ENCODE peak calls at places on chromosome 21, in ten cellular contexts. One of them, this sample, is unnamed.

GRCh38 chr21:41970099-41970391 is 16.2 kb upstream of the C2CD2 start:
- DNase-seq in AG10803: no peak
- DNase-seq in A549: no peak
- DNase-seq in BJ: no peak
- DNase-seq in B cell: no peak
- DNase-seq in astrocyte of the spinal cord: no peak
- DNase-seq in CD8-positive, alpha-beta T cell: no peak
- DNase-seq in lower lobe of right lung: no peak
- DNase-seq in mesothelial cell of epicardium: no peak
- DNase-seq in cardiac fibroblast: no peak
- DNase-seq in this sample: no peak

GRCh38 chr21:42473495-42474042 is 22.5 kb downstream of the RSPH1 start:
- DNase-seq in mesothelial cell of epicardium: no peak
- DNase-seq in B cell: no peak
- DNase-seq in astrocyte of the spinal cord: no peak
- DNase-seq in A549: no peak
- DNase-seq in AG10803: no peak
- DNase-seq in CD8-positive, alpha-beta T cell: no peak
- DNase-seq in lower lobe of right lung: no peak
- DNase-seq in cardiac fibroblast: no peak
- DNase-seq in BJ: no peak
- DNase-seq in this sample: no peak

GRCh38 chr21:41630249-41630648 is 122.3 kb upstream of the TMPRSS2 start:
- DNase-seq in mesothelial cell of epicardium: no peak
- DNase-seq in BJ: peak
- DNase-seq in B cell: no peak
- DNase-seq in astrocyte of the spinal cord: peak
- DNase-seq in AG10803: peak
- DNase-seq in CD8-positive, alpha-beta T cell: no peak
- DNase-seq in lower lobe of right lung: no peak
- DNase-seq in cardiac fibroblast: peak
- DNase-seq in A549: peak
- DNase-seq in this sample: no peak

GRCh38 chr21:44337941-44338895 is 972 bp downstream of the CFAP410 start:
- DNase-seq in BJ: no peak
- DNase-seq in mesothelial cell of epicardium: peak
- DNase-seq in B cell: no peak
- DNase-seq in astrocyte of the spinal cord: peak
- DNase-seq in AG10803: peak
- DNase-seq in A549: peak
- DNase-seq in cardiac fibroblast: peak
- DNase-seq in lower lobe of right lung: peak
- DNase-seq in CD8-positive, alpha-beta T cell: no peak
- DNase-seq in this sample: peak

GRCh38 chr21:41585199-41585994 is 77.4 kb upstream of the TMPRSS2 start:
- DNase-seq in B cell: no peak
- DNase-seq in BJ: no peak
- DNase-seq in CD8-positive, alpha-beta T cell: no peak
- DNase-seq in cardiac fibroblast: no peak
- DNase-seq in A549: no peak
- DNase-seq in mesothelial cell of epicardium: peak
- DNase-seq in astrocyte of the spinal cord: no peak
- DNase-seq in AG10803: no peak
- DNase-seq in lower lobe of right lung: no peak
- DNase-seq in this sample: no peak

GRCh38 chr21:32256873-32257620 is 21.8 kb downstream of the MIS18A start:
- DNase-seq in B cell: no peak
- DNase-seq in AG10803: peak
- DNase-seq in mesothelial cell of epicardium: peak
- DNase-seq in CD8-positive, alpha-beta T cell: no peak
- DNase-seq in BJ: peak
- DNase-seq in astrocyte of the spinal cord: peak
- DNase-seq in lower lobe of right lung: no peak
- DNase-seq in cardiac fibroblast: peak
- DNase-seq in A549: peak
- DNase-seq in this sample: no peak

GRCh38 chr21:37737497-37737896 is 178.8 kb downstream of the KCNJ6 start:
- DNase-seq in A549: no peak
- DNase-seq in BJ: no peak
- DNase-seq in lower lobe of right lung: no peak
- DNase-seq in B cell: no peak
- DNase-seq in cardiac fibroblast: no peak
- DNase-seq in astrocyte of the spinal cord: no peak
- DNase-seq in mesothelial cell of epicardium: no peak
- DNase-seq in CD8-positive, alpha-beta T cell: no peak
- DNase-seq in AG10803: no peak
- DNase-seq in this sample: no peak

GRCh38 chr21:36854391-36854790 is 112.1 kb downstream of the HLCS start:
- DNase-seq in CD8-positive, alpha-beta T cell: no peak
- DNase-seq in lower lobe of right lung: no peak
- DNase-seq in astrocyte of the spinal cord: peak
- DNase-seq in AG10803: no peak
- DNase-seq in A549: peak
- DNase-seq in B cell: no peak
- DNase-seq in cardiac fibroblast: peak
- DNase-seq in BJ: no peak
- DNase-seq in mesothelial cell of epicardium: no peak
- DNase-seq in this sample: peak

GRCh38 chr21:15894596-15894995 is 164.8 kb downstream of the USP25 start:
- DNase-seq in cardiac fibroblast: peak
- DNase-seq in astrocyte of the spinal cord: peak
- DNase-seq in AG10803: peak
- DNase-seq in A549: no peak
- DNase-seq in mesothelial cell of epicardium: no peak
- DNase-seq in CD8-positive, alpha-beta T cell: no peak
- DNase-seq in lower lobe of right lung: no peak
- DNase-seq in BJ: no peak
- DNase-seq in B cell: no peak
- DNase-seq in this sample: no peak

GRCh38 chr21:41477641-41478318 is 30.2 kb downstream of the TMPRSS2 start:
- DNase-seq in lower lobe of right lung: no peak
- DNase-seq in astrocyte of the spinal cord: peak
- DNase-seq in B cell: no peak
- DNase-seq in cardiac fibroblast: peak
- DNase-seq in AG10803: peak
- DNase-seq in CD8-positive, alpha-beta T cell: no peak
- DNase-seq in mesothelial cell of epicardium: no peak
- DNase-seq in BJ: no peak
- DNase-seq in A549: no peak
- DNase-seq in this sample: no peak

GRCh38 chr21:40809673-40810072 is 37.3 kb downstream of the DSCAM start:
- DNase-seq in CD8-positive, alpha-beta T cell: no peak
- DNase-seq in AG10803: no peak
- DNase-seq in astrocyte of the spinal cord: no peak
- DNase-seq in mesothelial cell of epicardium: no peak
- DNase-seq in A549: no peak
- DNase-seq in cardiac fibroblast: no peak
- DNase-seq in BJ: no peak
- DNase-seq in B cell: no peak
- DNase-seq in lower lobe of right lung: no peak
- DNase-seq in this sample: no peak

GRCh38 chr21:26965567-26966359 is 1.1 kb downstream of the ADAMTS5 start:
- DNase-seq in AG10803: peak
- DNase-seq in astrocyte of the spinal cord: no peak
- DNase-seq in mesothelial cell of epicardium: peak
- DNase-seq in CD8-positive, alpha-beta T cell: no peak
- DNase-seq in BJ: no peak
- DNase-seq in cardiac fibroblast: peak
- DNase-seq in B cell: no peak
- DNase-seq in A549: no peak
- DNase-seq in lower lobe of right lung: peak
- DNase-seq in this sample: peak

GRCh38 chr21:36834192-36834591 is 132.3 kb downstream of the HLCS start:
- DNase-seq in BJ: no peak
- DNase-seq in lower lobe of right lung: no peak
- DNase-seq in cardiac fibroblast: no peak
- DNase-seq in B cell: no peak
- DNase-seq in CD8-positive, alpha-beta T cell: no peak
- DNase-seq in mesothelial cell of epicardium: no peak
- DNase-seq in astrocyte of the spinal cord: no peak
- DNase-seq in A549: no peak
- DNase-seq in AG10803: no peak
- DNase-seq in this sample: no peak

GRCh38 chr21:44013380-44014088 is 1.4 kb downstream of the TRAPPC10 start:
- DNase-seq in cardiac fibroblast: peak
- DNase-seq in astrocyte of the spinal cord: no peak
- DNase-seq in lower lobe of right lung: no peak
- DNase-seq in B cell: no peak
- DNase-seq in mesothelial cell of epicardium: no peak
- DNase-seq in AG10803: peak
- DNase-seq in BJ: no peak
- DNase-seq in CD8-positive, alpha-beta T cell: no peak
- DNase-seq in A549: no peak
- DNase-seq in this sample: peak

GRCh38 chr21:44503901-44504399 is 36.0 kb downstream of the KRTAP10-1 start:
- DNase-seq in lower lobe of right lung: peak
- DNase-seq in mesothelial cell of epicardium: no peak
- DNase-seq in BJ: no peak
- DNase-seq in CD8-positive, alpha-beta T cell: no peak
- DNase-seq in cardiac fibroblast: no peak
- DNase-seq in astrocyte of the spinal cord: no peak
- DNase-seq in A549: no peak
- DNase-seq in AG10803: no peak
- DNase-seq in B cell: no peak
- DNase-seq in this sample: no peak

GRCh38 chr21:37665230-37666024 is 250.8 kb downstream of the KCNJ6 start:
- DNase-seq in mesothelial cell of epicardium: no peak
- DNase-seq in BJ: no peak
- DNase-seq in AG10803: peak
- DNase-seq in A549: no peak
- DNase-seq in CD8-positive, alpha-beta T cell: no peak
- DNase-seq in B cell: no peak
- DNase-seq in astrocyte of the spinal cord: no peak
- DNase-seq in lower lobe of right lung: no peak
- DNase-seq in cardiac fibroblast: peak
- DNase-seq in this sample: no peak

GRCh38 chr21:34039678-34040382 is 33.5 kb upstream of the MRPS6 start:
- DNase-seq in mesothelial cell of epicardium: no peak
- DNase-seq in AG10803: no peak
- DNase-seq in cardiac fibroblast: no peak
- DNase-seq in BJ: no peak
- DNase-seq in CD8-positive, alpha-beta T cell: no peak
- DNase-seq in lower lobe of right lung: no peak
- DNase-seq in astrocyte of the spinal cord: no peak
- DNase-seq in A549: no peak
- DNase-seq in B cell: no peak
- DNase-seq in this sample: no peak
- TF ChIP-seq CTCF in mesothelial cell of epicardium: no peak
- TF ChIP-seq CTCF in AG10803: no peak
- TF ChIP-seq CTCF in cardiac fibroblast: no peak
- TF ChIP-seq CTCF in BJ: no peak
- TF ChIP-seq CTCF in CD8-positive, alpha-beta T cell: no peak
- TF ChIP-seq CTCF in lower lobe of right lung: no peak
- TF ChIP-seq CTCF in astrocyte of the spinal cord: peak
- TF ChIP-seq CTCF in A549: no peak
- TF ChIP-seq CTCF in B cell: no peak
- TF ChIP-seq CTCF in this sample: no peak

DNA sequence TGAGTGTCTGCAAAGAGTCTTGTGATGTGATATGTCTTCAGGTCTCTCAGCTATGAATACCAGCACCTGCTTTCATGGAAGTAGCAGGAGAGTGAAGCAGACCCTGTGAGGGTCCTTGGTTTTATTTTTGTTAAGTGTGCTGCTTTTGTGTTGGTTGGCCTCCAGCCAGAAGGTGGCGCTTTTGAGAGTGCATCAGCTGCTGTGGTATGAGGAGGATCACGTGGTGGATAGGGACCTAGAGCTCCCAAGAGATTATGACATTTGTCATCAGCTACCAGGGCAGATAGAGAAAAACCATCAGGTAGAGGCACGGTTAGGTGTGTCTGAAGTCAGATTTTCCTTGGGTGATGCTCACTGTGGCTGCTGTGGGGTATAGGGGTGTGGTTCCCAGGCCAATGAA is 1232.1 kb downstream of the MRPL39 start:
- DNase-seq in lower lobe of right lung: no peak
- DNase-seq in mesothelial cell of epicardium: no peak
- DNase-seq in B cell: no peak
- DNase-seq in cardiac fibroblast: no peak
- DNase-seq in AG10803: no peak
- DNase-seq in astrocyte of the spinal cord: no peak
- DNase-seq in BJ: no peak
- DNase-seq in CD8-positive, alpha-beta T cell: no peak
- DNase-seq in A549: no peak
- DNase-seq in this sample: no peak
- TF ChIP-seq CTCF in lower lobe of right lung: no peak
- TF ChIP-seq CTCF in mesothelial cell of epicardium: no peak
- TF ChIP-seq CTCF in B cell: no peak
- TF ChIP-seq CTCF in cardiac fibroblast: no peak
- TF ChIP-seq CTCF in AG10803: no peak
- TF ChIP-seq CTCF in astrocyte of the spinal cord: no peak
- TF ChIP-seq CTCF in BJ: no peak
- TF ChIP-seq CTCF in CD8-positive, alpha-beta T cell: no peak
- TF ChIP-seq CTCF in A549: no peak
- TF ChIP-seq CTCF in this sample: peak

GRCh38 chr21:46100020-46100419 is 2.1 kb downstream of the COL6A2 start:
- DNase-seq in A549: no peak
- DNase-seq in AG10803: no peak
- DNase-seq in CD8-positive, alpha-beta T cell: no peak
- DNase-seq in B cell: no peak
- DNase-seq in lower lobe of right lung: no peak
- DNase-seq in BJ: no peak
- DNase-seq in cardiac fibroblast: no peak
- DNase-seq in mesothelial cell of epicardium: peak
- DNase-seq in astrocyte of the spinal cord: no peak
- DNase-seq in this sample: no peak
- TF ChIP-seq CTCF in A549: no peak
- TF ChIP-seq CTCF in AG10803: no peak
- TF ChIP-seq CTCF in CD8-positive, alpha-beta T cell: no peak
- TF ChIP-seq CTCF in B cell: no peak
- TF ChIP-seq CTCF in lower lobe of right lung: no peak
- TF ChIP-seq CTCF in BJ: no peak
- TF ChIP-seq CTCF in cardiac fibroblast: no peak
- TF ChIP-seq CTCF in mesothelial cell of epicardium: no peak
- TF ChIP-seq CTCF in astrocyte of the spinal cord: no peak
- TF ChIP-seq CTCF in this sample: no peak

GRCh38 chr21:25870084-25870483 is 135.3 kb downstream of the GABPA start:
- DNase-seq in cardiac fibroblast: no peak
- DNase-seq in B cell: no peak
- DNase-seq in mesothelial cell of epicardium: no peak
- DNase-seq in lower lobe of right lung: no peak
- DNase-seq in A549: no peak
- DNase-seq in astrocyte of the spinal cord: no peak
- DNase-seq in CD8-positive, alpha-beta T cell: no peak
- DNase-seq in AG10803: no peak
- DNase-seq in BJ: no peak
- DNase-seq in this sample: no peak

GRCh38 chr21:25867041-25867440 is 132.3 kb downstream of the GABPA start:
- DNase-seq in AG10803: no peak
- DNase-seq in cardiac fibroblast: no peak
- DNase-seq in B cell: no peak
- DNase-seq in BJ: no peak
- DNase-seq in lower lobe of right lung: no peak
- DNase-seq in CD8-positive, alpha-beta T cell: no peak
- DNase-seq in mesothelial cell of epicardium: no peak
- DNase-seq in astrocyte of the spinal cord: no peak
- DNase-seq in A549: no peak
- DNase-seq in this sample: no peak

GRCh38 chr21:25872271-25872670 is 137.5 kb downstream of the GABPA start:
- DNase-seq in CD8-positive, alpha-beta T cell: no peak
- DNase-seq in AG10803: no peak
- DNase-seq in lower lobe of right lung: no peak
- DNase-seq in cardiac fibroblast: no peak
- DNase-seq in A549: no peak
- DNase-seq in B cell: no peak
- DNase-seq in mesothelial cell of epicardium: no peak
- DNase-seq in BJ: no peak
- DNase-seq in astrocyte of the spinal cord: no peak
- DNase-seq in this sample: no peak

GRCh38 chr21:25871566-25871965 is 136.8 kb downstream of the GABPA start:
- DNase-seq in lower lobe of right lung: no peak
- DNase-seq in astrocyte of the spinal cord: no peak
- DNase-seq in A549: peak
- DNase-seq in AG10803: no peak
- DNase-seq in cardiac fibroblast: no peak
- DNase-seq in CD8-positive, alpha-beta T cell: no peak
- DNase-seq in mesothelial cell of epicardium: no peak
- DNase-seq in B cell: no peak
- DNase-seq in BJ: no peak
- DNase-seq in this sample: no peak
- TF ChIP-seq CTCF in lower lobe of right lung: no peak
- TF ChIP-seq CTCF in astrocyte of the spinal cord: peak
- TF ChIP-seq CTCF in A549: no peak
- TF ChIP-seq CTCF in AG10803: peak
- TF ChIP-seq CTCF in cardiac fibroblast: peak
- TF ChIP-seq CTCF in CD8-positive, alpha-beta T cell: no peak
- TF ChIP-seq CTCF in mesothelial cell of epicardium: no peak
- TF ChIP-seq CTCF in B cell: no peak
- TF ChIP-seq CTCF in BJ: peak
- TF ChIP-seq CTCF in this sample: no peak